ENCODE peak calls at places on chromosome 4, in six cellular contexts. N, T, Q, K, M and H are unnamed samples.

GRCh38 chr4:7985891-7986441 is 46.3 kb upstream of the AFAP1 start:
- DNase-seq in Q (no peak), K (no peak), M (no peak), T (no peak), N (no peak), H (no peak)

GRCh38 chr4:37837446-37837845 is 11.0 kb downstream of the PGM2 start:
- DNase-seq in M (no peak), K (no peak), T (no peak), Q (peak; percentile 68), N (no peak), H (no peak)

GRCh38 chr4:4919926-4920325 is 60.5 kb downstream of the MSX1 start:
- DNase-seq in M (no peak), N (no peak), Q (peak; percentile 77), K (no peak), T (no peak), H (no peak)

GRCh38 chr4:2893772-2894171 is 50.1 kb downstream of the ADD1 start:
- DNase-seq in K (no peak), Q (no peak), M (no peak), N (no peak), T (no peak), H (no peak)

GRCh38 chr4:105273230-105273629 is 126.6 kb downstream of the TET2 start:
- DNase-seq in M (no peak), N (no peak), K (no peak), T (no peak), Q (no peak), H (no peak)

GRCh38 chr4:165398570-165398969 is 19.8 kb downstream of the CPE start:
- DNase-seq in N (no peak), M (no peak), T (peak; percentile 80), Q (no peak), K (peak; percentile 4), H (no peak)

GRCh38 chr4:73028621-73029020 is 40.9 kb downstream of the COX18 start:
- DNase-seq in M (no peak), T (no peak), K (no peak), N (no peak), Q (no peak), H (no peak)

GRCh38 chr4:103099691-103100392 is at the start of gene BDH2:
- DNase-seq in Q (peak; percentile 94), T (peak; percentile 79), M (no peak), N (no peak), K (peak; percentile 90), H (no peak)

GRCh38 chr4:72567821-72568620 is 1.0 kb downstream of the ADAMTS3 start:
- DNase-seq in T (peak; percentile 70), K (peak; percentile 95), N (peak; percentile 85), Q (peak; percentile 75), M (no peak), H (peak; percentile 87)

GRCh38 chr4:139761461-139761860 is 95.8 kb downstream of the MGST2 start:
- DNase-seq in M (no peak), N (no peak), Q (peak; percentile 58), K (peak; percentile 33), T (peak; percentile 37), H (peak; percentile 33)

GRCh38 chr4:144734522-144734921 is 88.6 kb downstream of the HHIP start:
- DNase-seq in K (peak; percentile 19), T (no peak), N (no peak), Q (no peak), M (no peak), H (no peak)

GRCh38 chr4:6568689-6569332 is 6.2 kb upstream of the MAN2B2 start:
- DNase-seq in T (no peak), K (peak; percentile 72), N (no peak), Q (peak; percentile 52), M (no peak), H (no peak)

GRCh38 chr4:56200275-56200674 is 187.0 kb downstream of the AASDH start:
- DNase-seq in M (no peak), N (no peak), Q (no peak), T (no peak), K (no peak), H (no peak)

GRCh38 chr4:146222313-146222712 is 8.0 kb downstream of the REELD1 start:
- DNase-seq in M (no peak), T (no peak), N (no peak), Q (peak; percentile 19), K (peak; percentile 79), H (no peak)

GRCh38 chr4:148248824-148249223 is 193.4 kb downstream of the NR3C2 start:
- DNase-seq in T (no peak), Q (no peak), M (no peak), K (no peak), N (no peak), H (no peak)

GRCh38 chr4:16083217-16084191 is at the start of gene PROM1:
- DNase-seq in M (no peak), Q (no peak), N (no peak), K (no peak), T (no peak), H (no peak)